ENCODE peak calls at places on chromosomes 1 and 21, in six cellular contexts. One of them, this sample, is unnamed.

GRCh38 chr1:244735404-244735803 is 82.5 kb downstream of the DESI2 start:
- ATAC-seq in stimulated activated naive CD8-positive, alpha-beta T cell treated with anti-CD3 and anti-CD28 coated beads, Interleukin-15, Interleukin-2, amounts not matched to agents 100 U/mL and 50 U/mL, for 24 hours: no peak
- ATAC-seq in heart left ventricle: no peak
- ATAC-seq in effector memory CD8-positive, alpha-beta T cell: no peak
- ATAC-seq in right cardiac atrium: no peak
- ATAC-seq in stimulated activated effector memory CD8-positive, alpha-beta T cell treated with anti-CD3 and anti-CD28 coated beads, Interleukin-12 subunit alpha, Interleukin-12 subunit beta, amount 100 ng/mL, for 72 hours: no peak
- ATAC-seq in this sample: peak

GRCh38 chr1:180586671-180587155 is 27.9 kb downstream of the OVAAL start:
- ATAC-seq in stimulated activated naive CD8-positive, alpha-beta T cell treated with anti-CD3 and anti-CD28 coated beads, Interleukin-15, Interleukin-2, amounts not matched to agents 100 U/mL and 50 U/mL, for 24 hours: no peak
- ATAC-seq in heart left ventricle: no peak
- ATAC-seq in effector memory CD8-positive, alpha-beta T cell: no peak
- ATAC-seq in right cardiac atrium: no peak
- ATAC-seq in stimulated activated effector memory CD8-positive, alpha-beta T cell treated with anti-CD3 and anti-CD28 coated beads, Interleukin-12 subunit alpha, Interleukin-12 subunit beta, amount 100 ng/mL, for 72 hours: peak
- ATAC-seq in this sample: no peak

GRCh38 chr1:46614604-46614984 is 2.0 kb downstream of the MOB3C start:
- ATAC-seq in stimulated activated naive CD8-positive, alpha-beta T cell treated with anti-CD3 and anti-CD28 coated beads, Interleukin-15, Interleukin-2, amounts not matched to agents 100 U/mL and 50 U/mL, for 24 hours: no peak
- ATAC-seq in heart left ventricle: no peak
- ATAC-seq in effector memory CD8-positive, alpha-beta T cell: no peak
- ATAC-seq in right cardiac atrium: no peak
- ATAC-seq in stimulated activated effector memory CD8-positive, alpha-beta T cell treated with anti-CD3 and anti-CD28 coated beads, Interleukin-12 subunit alpha, Interleukin-12 subunit beta, amount 100 ng/mL, for 72 hours: no peak
- ATAC-seq in this sample: no peak

GRCh38 chr1:52970149-52970548 is 43.1 kb downstream of the SCP2 start:
- ATAC-seq in stimulated activated naive CD8-positive, alpha-beta T cell treated with anti-CD3 and anti-CD28 coated beads, Interleukin-15, Interleukin-2, amounts not matched to agents 100 U/mL and 50 U/mL, for 24 hours: peak
- ATAC-seq in heart left ventricle: no peak
- ATAC-seq in effector memory CD8-positive, alpha-beta T cell: no peak
- ATAC-seq in right cardiac atrium: peak
- ATAC-seq in stimulated activated effector memory CD8-positive, alpha-beta T cell treated with anti-CD3 and anti-CD28 coated beads, Interleukin-12 subunit alpha, Interleukin-12 subunit beta, amount 100 ng/mL, for 72 hours: no peak
- ATAC-seq in this sample: no peak

GRCh38 chr1:243487649-243488227 is 231.9 kb downstream of the SDCCAG8 start:
- ATAC-seq in stimulated activated naive CD8-positive, alpha-beta T cell treated with anti-CD3 and anti-CD28 coated beads, Interleukin-15, Interleukin-2, amounts not matched to agents 100 U/mL and 50 U/mL, for 24 hours: no peak
- ATAC-seq in heart left ventricle: no peak
- ATAC-seq in effector memory CD8-positive, alpha-beta T cell: no peak
- ATAC-seq in right cardiac atrium: peak
- ATAC-seq in stimulated activated effector memory CD8-positive, alpha-beta T cell treated with anti-CD3 and anti-CD28 coated beads, Interleukin-12 subunit alpha, Interleukin-12 subunit beta, amount 100 ng/mL, for 72 hours: no peak
- ATAC-seq in this sample: no peak

GRCh38 chr1:223706077-223706988 is 6.0 kb upstream of the CAPN2 start:
- ATAC-seq in stimulated activated naive CD8-positive, alpha-beta T cell treated with anti-CD3 and anti-CD28 coated beads, Interleukin-15, Interleukin-2, amounts not matched to agents 100 U/mL and 50 U/mL, for 24 hours: no peak
- ATAC-seq in heart left ventricle: no peak
- ATAC-seq in effector memory CD8-positive, alpha-beta T cell: no peak
- ATAC-seq in right cardiac atrium: no peak
- ATAC-seq in stimulated activated effector memory CD8-positive, alpha-beta T cell treated with anti-CD3 and anti-CD28 coated beads, Interleukin-12 subunit alpha, Interleukin-12 subunit beta, amount 100 ng/mL, for 72 hours: no peak
- ATAC-seq in this sample: no peak

GRCh38 chr1:163796394-163796821 is 474.7 kb downstream of the NUF2 start:
- ATAC-seq in stimulated activated naive CD8-positive, alpha-beta T cell treated with anti-CD3 and anti-CD28 coated beads, Interleukin-15, Interleukin-2, amounts not matched to agents 100 U/mL and 50 U/mL, for 24 hours: no peak
- ATAC-seq in heart left ventricle: peak
- ATAC-seq in effector memory CD8-positive, alpha-beta T cell: no peak
- ATAC-seq in right cardiac atrium: no peak
- ATAC-seq in stimulated activated effector memory CD8-positive, alpha-beta T cell treated with anti-CD3 and anti-CD28 coated beads, Interleukin-12 subunit alpha, Interleukin-12 subunit beta, amount 100 ng/mL, for 72 hours: no peak
- ATAC-seq in this sample: no peak

GRCh38 chr1:211210965-211211364 is 48.2 kb upstream of the RCOR3 start:
- ATAC-seq in stimulated activated naive CD8-positive, alpha-beta T cell treated with anti-CD3 and anti-CD28 coated beads, Interleukin-15, Interleukin-2, amounts not matched to agents 100 U/mL and 50 U/mL, for 24 hours: no peak
- ATAC-seq in heart left ventricle: no peak
- ATAC-seq in effector memory CD8-positive, alpha-beta T cell: no peak
- ATAC-seq in right cardiac atrium: no peak
- ATAC-seq in stimulated activated effector memory CD8-positive, alpha-beta T cell treated with anti-CD3 and anti-CD28 coated beads, Interleukin-12 subunit alpha, Interleukin-12 subunit beta, amount 100 ng/mL, for 72 hours: no peak
- ATAC-seq in this sample: no peak

GRCh38 chr1:81155131-81155530 is 645.6 kb upstream of the ADGRL2 start:
- ATAC-seq in stimulated activated naive CD8-positive, alpha-beta T cell treated with anti-CD3 and anti-CD28 coated beads, Interleukin-15, Interleukin-2, amounts not matched to agents 100 U/mL and 50 U/mL, for 24 hours: no peak
- ATAC-seq in heart left ventricle: no peak
- ATAC-seq in effector memory CD8-positive, alpha-beta T cell: no peak
- ATAC-seq in right cardiac atrium: no peak
- ATAC-seq in stimulated activated effector memory CD8-positive, alpha-beta T cell treated with anti-CD3 and anti-CD28 coated beads, Interleukin-12 subunit alpha, Interleukin-12 subunit beta, amount 100 ng/mL, for 72 hours: no peak
- ATAC-seq in this sample: no peak

GRCh38 chr1:34794001-34794789 is 1.4 kb downstream of the GJA4 start:
- ATAC-seq in stimulated activated naive CD8-positive, alpha-beta T cell treated with anti-CD3 and anti-CD28 coated beads, Interleukin-15, Interleukin-2, amounts not matched to agents 100 U/mL and 50 U/mL, for 24 hours: no peak
- ATAC-seq in heart left ventricle: no peak
- ATAC-seq in effector memory CD8-positive, alpha-beta T cell: no peak
- ATAC-seq in right cardiac atrium: no peak
- ATAC-seq in stimulated activated effector memory CD8-positive, alpha-beta T cell treated with anti-CD3 and anti-CD28 coated beads, Interleukin-12 subunit alpha, Interleukin-12 subunit beta, amount 100 ng/mL, for 72 hours: no peak
- ATAC-seq in this sample: no peak

GRCh38 chr21:35637431-35637830 is 422.9 kb downstream of the SETD4 start:
- ATAC-seq in stimulated activated naive CD8-positive, alpha-beta T cell treated with anti-CD3 and anti-CD28 coated beads, Interleukin-15, Interleukin-2, amounts not matched to agents 100 U/mL and 50 U/mL, for 24 hours: no peak
- ATAC-seq in heart left ventricle: peak
- ATAC-seq in effector memory CD8-positive, alpha-beta T cell: no peak
- ATAC-seq in right cardiac atrium: peak
- ATAC-seq in stimulated activated effector memory CD8-positive, alpha-beta T cell treated with anti-CD3 and anti-CD28 coated beads, Interleukin-12 subunit alpha, Interleukin-12 subunit beta, amount 100 ng/mL, for 72 hours: no peak
- ATAC-seq in this sample: no peak

GRCh38 chr1:61104213-61104612 is 21.9 kb downstream of the NFIA start:
- ATAC-seq in stimulated activated naive CD8-positive, alpha-beta T cell treated with anti-CD3 and anti-CD28 coated beads, Interleukin-15, Interleukin-2, amounts not matched to agents 100 U/mL and 50 U/mL, for 24 hours: no peak
- ATAC-seq in heart left ventricle: peak
- ATAC-seq in effector memory CD8-positive, alpha-beta T cell: no peak
- ATAC-seq in right cardiac atrium: no peak
- ATAC-seq in stimulated activated effector memory CD8-positive, alpha-beta T cell treated with anti-CD3 and anti-CD28 coated beads, Interleukin-12 subunit alpha, Interleukin-12 subunit beta, amount 100 ng/mL, for 72 hours: no peak
- ATAC-seq in this sample: no peak